ENCODE peak calls at places on chromosomes 6 and 20, in five cellular contexts. One of them, this sample, is unnamed.

GRCh38 chr6:16654703-16655102 is 106.6 kb downstream of the ATXN1 start:
- DNase-seq in progenitor cell of endocrine pancreas: no peak
- DNase-seq in CD8-positive, alpha-beta memory T cell: peak
- DNase-seq in natural killer cell: no peak
- DNase-seq in mucosa of gallbladder: no peak
- DNase-seq in this sample: no peak

GRCh38 chr6:162964703-162965140 is 236.9 kb downstream of the PACRG start:
- DNase-seq in CD8-positive, alpha-beta memory T cell: no peak
- DNase-seq in mucosa of gallbladder: peak
- DNase-seq in progenitor cell of endocrine pancreas: no peak
- DNase-seq in natural killer cell: no peak
- DNase-seq in this sample: no peak

GRCh38 chr6:17396256-17396655 is 2.9 kb downstream of the CAP2 start:
- DNase-seq in natural killer cell: no peak
- DNase-seq in mucosa of gallbladder: no peak
- DNase-seq in CD8-positive, alpha-beta memory T cell: no peak
- DNase-seq in progenitor cell of endocrine pancreas: no peak
- DNase-seq in this sample: no peak

GRCh38 chr6:43747734-43748133 is 22.3 kb upstream of the VEGFA start:
- DNase-seq in mucosa of gallbladder: no peak
- DNase-seq in CD8-positive, alpha-beta memory T cell: no peak
- DNase-seq in progenitor cell of endocrine pancreas: no peak
- DNase-seq in natural killer cell: no peak
- DNase-seq in this sample: no peak

GRCh38 chr6:6131492-6132109 is 124.9 kb upstream of the NRN1 start:
- DNase-seq in progenitor cell of endocrine pancreas: no peak
- DNase-seq in CD8-positive, alpha-beta memory T cell: no peak
- DNase-seq in mucosa of gallbladder: no peak
- DNase-seq in natural killer cell: no peak
- DNase-seq in this sample: no peak

GRCh38 chr6:110664933-110665332 is 150.3 kb downstream of the CDK19 start:
- DNase-seq in progenitor cell of endocrine pancreas: no peak
- DNase-seq in natural killer cell: no peak
- DNase-seq in mucosa of gallbladder: no peak
- DNase-seq in CD8-positive, alpha-beta memory T cell: no peak
- DNase-seq in this sample: no peak

GRCh38 chr6:1027109-1027794 is 284.6 kb upstream of the FOXQ1 start:
- DNase-seq in progenitor cell of endocrine pancreas: no peak
- DNase-seq in CD8-positive, alpha-beta memory T cell: no peak
- DNase-seq in mucosa of gallbladder: no peak
- DNase-seq in natural killer cell: no peak
- DNase-seq in this sample: no peak

GRCh38 chr20:4173142-4173541 is 157.8 kb upstream of the RNF24 start:
- DNase-seq in natural killer cell: no peak
- DNase-seq in CD8-positive, alpha-beta memory T cell: no peak
- DNase-seq in progenitor cell of endocrine pancreas: no peak
- DNase-seq in mucosa of gallbladder: no peak
- DNase-seq in this sample: no peak

GRCh38 chr6:158708239-158708638 is 58.4 kb downstream of the SYTL3 start:
- DNase-seq in CD8-positive, alpha-beta memory T cell: no peak
- DNase-seq in mucosa of gallbladder: peak
- DNase-seq in progenitor cell of endocrine pancreas: no peak
- DNase-seq in natural killer cell: no peak
- DNase-seq in this sample: no peak

GRCh38 chr6:1618305-1619105 is 8.8 kb downstream of the FOXC1 start:
- DNase-seq in natural killer cell: no peak
- DNase-seq in progenitor cell of endocrine pancreas: no peak
- DNase-seq in CD8-positive, alpha-beta memory T cell: no peak
- DNase-seq in mucosa of gallbladder: no peak
- DNase-seq in this sample: no peak

GRCh38 chr6:23659125-23659524 is 466.9 kb upstream of the NRSN1 start:
- DNase-seq in mucosa of gallbladder: peak
- DNase-seq in natural killer cell: no peak
- DNase-seq in CD8-positive, alpha-beta memory T cell: no peak
- DNase-seq in progenitor cell of endocrine pancreas: peak
- DNase-seq in this sample: no peak

GRCh38 chr20:4341804-4342560 is 326.6 kb upstream of the RNF24 start:
- DNase-seq in mucosa of gallbladder: no peak
- DNase-seq in CD8-positive, alpha-beta memory T cell: no peak
- DNase-seq in natural killer cell: no peak
- DNase-seq in progenitor cell of endocrine pancreas: no peak
- DNase-seq in this sample: no peak

GRCh38 chr6:136685540-136686108 is 106.7 kb downstream of the MAP3K5 start:
- DNase-seq in progenitor cell of endocrine pancreas: no peak
- DNase-seq in natural killer cell: no peak
- DNase-seq in mucosa of gallbladder: no peak
- DNase-seq in CD8-positive, alpha-beta memory T cell: no peak
- DNase-seq in this sample: no peak

GRCh38 chr6:73109659-73110058 is 115.6 kb downstream of the KHDC1L start:
- DNase-seq in natural killer cell: no peak
- DNase-seq in progenitor cell of endocrine pancreas: no peak
- DNase-seq in CD8-positive, alpha-beta memory T cell: no peak
- DNase-seq in mucosa of gallbladder: no peak
- DNase-seq in this sample: no peak

GRCh38 chr20:10216146-10216741 is 2.4 kb upstream of the SNAP25 start:
- DNase-seq in natural killer cell: no peak
- DNase-seq in progenitor cell of endocrine pancreas: no peak
- DNase-seq in CD8-positive, alpha-beta memory T cell: no peak
- DNase-seq in mucosa of gallbladder: no peak
- DNase-seq in this sample: no peak

GRCh38 chr6:51335543-51335942 is 516.9 kb downstream of the TFAP2B start:
- DNase-seq in CD8-positive, alpha-beta memory T cell: no peak
- DNase-seq in mucosa of gallbladder: no peak
- DNase-seq in natural killer cell: no peak
- DNase-seq in progenitor cell of endocrine pancreas: no peak
- DNase-seq in this sample: no peak

GRCh38 chr6:166629628-166630027 is 2.6 kb upstream of the RPS6KA2 start:
- DNase-seq in natural killer cell: no peak
- DNase-seq in progenitor cell of endocrine pancreas: no peak
- DNase-seq in mucosa of gallbladder: no peak
- DNase-seq in CD8-positive, alpha-beta memory T cell: no peak
- DNase-seq in this sample: no peak

GRCh38 chr6:88899569-88900316 is 63.7 kb downstream of the RNGTT start:
- DNase-seq in CD8-positive, alpha-beta memory T cell: no peak
- DNase-seq in progenitor cell of endocrine pancreas: no peak
- DNase-seq in mucosa of gallbladder: no peak
- DNase-seq in natural killer cell: no peak
- DNase-seq in this sample: no peak

GRCh38 chr6:118249680-118250079 is 298.4 kb upstream of the PLN start:
- DNase-seq in natural killer cell: no peak
- DNase-seq in progenitor cell of endocrine pancreas: no peak
- DNase-seq in CD8-positive, alpha-beta memory T cell: no peak
- DNase-seq in mucosa of gallbladder: no peak
- DNase-seq in this sample: no peak

GRCh38 chr20:45822863-45823262 is 4.2 kb downstream of the TNNC2 start:
- DNase-seq in mucosa of gallbladder: peak
- DNase-seq in natural killer cell: no peak
- DNase-seq in progenitor cell of endocrine pancreas: no peak
- DNase-seq in CD8-positive, alpha-beta memory T cell: no peak
- DNase-seq in this sample: no peak

GRCh38 chr6:109351231-109352132 is 30.8 kb downstream of the CD164 start:
- DNase-seq in mucosa of gallbladder: peak
- DNase-seq in CD8-positive, alpha-beta memory T cell: no peak
- DNase-seq in natural killer cell: no peak
- DNase-seq in progenitor cell of endocrine pancreas: no peak
- DNase-seq in this sample: no peak

GRCh38 chr6:11791354-11792107 is 12.9 kb upstream of the ADTRP start:
- DNase-seq in CD8-positive, alpha-beta memory T cell: no peak
- DNase-seq in mucosa of gallbladder: no peak
- DNase-seq in progenitor cell of endocrine pancreas: no peak
- DNase-seq in natural killer cell: no peak
- DNase-seq in this sample: no peak

GRCh38 chr20:2692036-2692885 is at the start of gene EBF4:
- DNase-seq in progenitor cell of endocrine pancreas: peak
- DNase-seq in mucosa of gallbladder: peak
- DNase-seq in natural killer cell: peak
- DNase-seq in CD8-positive, alpha-beta memory T cell: peak
- DNase-seq in this sample: no peak

GRCh38 chr6:133774356-133774755 is 114.6 kb upstream of the TCF21 start:
- DNase-seq in progenitor cell of endocrine pancreas: no peak
- DNase-seq in natural killer cell: no peak
- DNase-seq in CD8-positive, alpha-beta memory T cell: no peak
- DNase-seq in mucosa of gallbladder: no peak
- DNase-seq in this sample: no peak

GRCh38 chr6:3484240-3484639 is 27.4 kb upstream of the SLC22A23 start:
- DNase-seq in progenitor cell of endocrine pancreas: no peak
- DNase-seq in mucosa of gallbladder: no peak
- DNase-seq in natural killer cell: no peak
- DNase-seq in CD8-positive, alpha-beta memory T cell: no peak
- DNase-seq in this sample: no peak

GRCh38 chr20:59518881-59519706 is 85.2 kb upstream of the PHACTR3 start:
- DNase-seq in natural killer cell: no peak
- DNase-seq in progenitor cell of endocrine pancreas: no peak
- DNase-seq in mucosa of gallbladder: peak
- DNase-seq in CD8-positive, alpha-beta memory T cell: no peak
- DNase-seq in this sample: peak

GRCh38 chr6:133309579-133309978 is 68.4 kb downstream of the EYA4 start:
- DNase-seq in progenitor cell of endocrine pancreas: no peak
- DNase-seq in mucosa of gallbladder: no peak
- DNase-seq in CD8-positive, alpha-beta memory T cell: no peak
- DNase-seq in natural killer cell: no peak
- DNase-seq in this sample: no peak

GRCh38 chr6:84309336-84309735 is 81.9 kb upstream of the CEP162 start:
- DNase-seq in natural killer cell: no peak
- DNase-seq in mucosa of gallbladder: no peak
- DNase-seq in CD8-positive, alpha-beta memory T cell: no peak
- DNase-seq in progenitor cell of endocrine pancreas: no peak
- DNase-seq in this sample: no peak

GRCh38 chr6:3732345-3733141 is 19.0 kb downstream of the PXDC1 start:
- DNase-seq in CD8-positive, alpha-beta memory T cell: peak
- DNase-seq in mucosa of gallbladder: peak
- DNase-seq in natural killer cell: peak
- DNase-seq in progenitor cell of endocrine pancreas: peak
- DNase-seq in this sample: peak

GRCh38 chr20:16135630-16136029 is 437.6 kb downstream of the KIF16B start:
- DNase-seq in CD8-positive, alpha-beta memory T cell: no peak
- DNase-seq in mucosa of gallbladder: no peak
- DNase-seq in progenitor cell of endocrine pancreas: no peak
- DNase-seq in natural killer cell: no peak
- DNase-seq in this sample: no peak

GRCh38 chr20:50379049-50379990 is 130.9 kb upstream of the PTPN1 start:
- DNase-seq in natural killer cell: no peak
- DNase-seq in progenitor cell of endocrine pancreas: no peak
- DNase-seq in mucosa of gallbladder: peak
- DNase-seq in CD8-positive, alpha-beta memory T cell: no peak
- DNase-seq in this sample: no peak

GRCh38 chr6:56335733-56336132 is 88.4 kb upstream of the COL21A1 start:
- DNase-seq in natural killer cell: no peak
- DNase-seq in CD8-positive, alpha-beta memory T cell: no peak
- DNase-seq in mucosa of gallbladder: no peak
- DNase-seq in progenitor cell of endocrine pancreas: no peak
- DNase-seq in this sample: no peak